ENCODE peak calls at places on chromosomes 12 and 14, in seven cellular contexts. J, G, K, N, E, O and A are unnamed samples.

GRCh38 chr12:2003676-2004112 is 563 bp downstream of the DCP1B start:
- DNase-seq in J (no peak), G (no peak), K (no peak), N (no peak), E (no peak), O (no peak), A (no peak)

GRCh38 chr14:97970222-97970621 is 1173.0 kb downstream of the VRK1 start:
- DNase-seq in J (no peak), G (no peak), K (no peak), N (no peak), E (no peak), O (no peak), A (no peak)

GRCh38 chr12:47551426-47551851 is 154.4 kb downstream of the RPAP3 start:
- DNase-seq in J (no peak), G (no peak), K (no peak), N (no peak), E (no peak), O (no peak), A (no peak)

GRCh38 chr14:44640416-44640815 is 133.3 kb upstream of the FSCB start:
- DNase-seq in J (no peak), G (no peak), K (no peak), N (no peak), E (no peak), O (no peak), A (no peak)

GRCh38 chr12:51827925-51828818 is 20.3 kb downstream of the FIGNL2 start:
- DNase-seq in J (peak; percentile 70), G (peak; percentile 68), K (no peak), N (no peak), E (no peak), O (no peak), A (no peak)

GRCh38 chr12:56282030-56282429 is 15.3 kb downstream of the COQ10A start:
- DNase-seq in J (no peak), G (no peak), K (no peak), N (no peak), E (no peak), O (no peak), A (no peak)

GRCh38 chr12:124328116-124328515 is 33.2 kb downstream of the RFLNA start:
- DNase-seq in J (peak; percentile 57), G (no peak), K (no peak), N (no peak), E (no peak), O (peak; percentile 43), A (no peak)

GRCh38 chr12:5773550-5773949 is 171.5 kb downstream of the ANO2 start:
- DNase-seq in J (no peak), G (no peak), K (no peak), N (no peak), E (no peak), O (no peak), A (no peak)

GRCh38 chr14:85276829-85277228 is 253.1 kb upstream of the FLRT2 start:
- DNase-seq in J (no peak), G (no peak), K (no peak), N (no peak), E (no peak), O (no peak), A (no peak)

GRCh38 chr12:14700935-14701334 is 4.5 kb upstream of the GUCY2C start:
- DNase-seq in J (no peak), G (no peak), K (no peak), N (no peak), E (no peak), O (no peak), A (no peak)

GRCh38 chr12:130990034-130990433 is 36.3 kb downstream of the ADGRD1 start:
- DNase-seq in J (no peak), G (no peak), K (no peak), N (no peak), E (no peak), O (no peak), A (no peak)

GRCh38 chr12:56082967-56083366 is 3.0 kb downstream of the ERBB3 start:
- DNase-seq in J (no peak), G (no peak), K (no peak), N (no peak), E (no peak), O (no peak), A (no peak)

GRCh38 chr12:50734409-50735263 is 29.3 kb upstream of the ATF1 start:
- DNase-seq in J (no peak), G (no peak), K (no peak), N (no peak), E (peak; percentile 6), O (no peak), A (no peak)

GRCh38 chr14:55581011-55581806 is 1.2 kb downstream of the KTN1 start:
- DNase-seq in J (peak; percentile 42), G (peak; percentile 44), K (no peak), N (peak; percentile 52), E (no peak), O (peak; percentile 88), A (peak; percentile 22)

GRCh38 chr14:51056431-51056830 is 38.5 kb downstream of the TRIM9 start:
- DNase-seq in J (no peak), G (no peak), K (no peak), N (no peak), E (no peak), O (no peak), A (no peak)

GRCh38 chr14:92039073-92039719 is 663 bp downstream of the TRIP11 start:
- DNase-seq in J (no peak), G (peak; percentile 26), K (no peak), N (no peak), E (peak; percentile 49), O (peak; percentile 61), A (no peak)

GRCh38 chr14:61930101-61930857 is 168.1 kb downstream of the SNAPC1 start:
- DNase-seq in J (no peak), G (no peak), K (no peak), N (no peak), E (no peak), O (no peak), A (no peak)

GRCh38 chr14:101001311-101002069 is 98.0 kb upstream of the RTL1 start:
- DNase-seq in J (no peak), G (no peak), K (no peak), N (no peak), E (no peak), O (no peak), A (no peak)

GRCh38 chr12:117134059-117134458 is 34.8 kb upstream of the TESC start:
- DNase-seq in J (no peak), G (no peak), K (no peak), N (no peak), E (no peak), O (no peak), A (no peak)

DNA sequence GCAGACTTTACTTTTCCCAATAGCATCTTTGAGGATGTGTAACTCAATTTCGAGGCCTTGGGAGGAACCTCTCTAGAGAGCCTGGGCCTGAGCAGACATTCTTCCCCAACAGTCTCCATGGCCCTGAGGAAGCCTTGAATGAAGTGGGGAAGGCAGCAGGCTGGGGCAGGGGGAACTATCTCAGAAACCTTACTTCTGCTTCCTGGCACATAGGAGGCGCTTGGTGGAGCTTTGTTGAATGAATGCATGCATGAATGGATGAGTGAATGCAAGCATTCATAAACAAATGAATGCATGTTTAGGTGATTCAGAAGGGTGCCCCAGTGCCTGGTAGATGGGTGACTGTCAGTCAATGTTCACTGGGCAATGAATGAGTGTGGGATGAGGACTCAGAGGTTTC is 58.3 kb downstream of the GALNT16 start:
- DNase-seq in J (no peak), G (no peak), K (no peak), N (no peak), E (no peak), O (no peak), A (no peak)
- H3K27ac ChIP-seq in J (no peak overlapping the region), G (no peak overlapping the region), K (no peak overlapping the region), N (peak overlapping the region; percentile 77), E (no peak overlapping the region), O (no peak overlapping the region), A (no peak overlapping the region)

DNA sequence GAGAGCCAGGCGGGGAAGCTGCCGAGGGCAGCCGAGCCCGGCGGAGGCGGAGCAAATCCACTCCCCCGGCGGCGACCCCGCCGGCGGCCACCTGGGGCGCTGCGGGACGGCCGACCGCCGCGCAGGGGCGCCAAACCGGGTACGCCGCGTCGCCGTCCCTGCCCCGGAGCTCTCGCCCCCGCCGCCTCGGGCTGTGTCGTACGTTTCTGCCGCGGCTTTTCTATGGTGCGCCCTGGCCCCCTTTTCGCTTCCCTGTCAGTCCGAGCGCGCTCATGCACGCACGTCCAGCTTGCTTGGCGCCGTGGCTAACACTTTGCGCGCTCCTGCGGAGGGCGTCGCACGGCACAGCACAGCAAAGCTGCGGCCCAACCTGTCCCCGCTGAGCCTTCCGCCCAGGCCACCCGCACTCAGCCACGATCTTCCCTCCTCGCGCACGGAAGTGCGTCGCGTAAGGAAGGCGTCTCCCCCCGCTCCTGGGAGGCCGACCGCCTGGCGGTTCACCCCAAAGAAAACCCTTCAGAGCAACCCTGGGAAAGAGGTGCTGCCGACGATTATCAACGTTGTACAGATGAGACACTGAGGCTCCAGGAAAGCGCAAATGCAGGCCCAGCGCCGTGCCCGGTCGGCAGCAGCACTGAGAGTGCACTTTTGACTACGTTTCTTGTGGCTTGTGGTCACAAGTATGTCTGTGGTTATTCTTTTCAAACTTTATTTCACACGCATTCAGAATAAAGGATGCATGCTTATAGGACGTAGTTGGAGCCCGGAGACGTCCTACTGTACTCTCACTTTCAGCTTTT is at the start of gene HECTD1:
- DNase-seq in J (peak; percentile 89), G (peak; percentile 93), K (peak; percentile 67), N (peak; percentile 73), E (peak; percentile 67), O (peak; percentile 98), A (peak; percentile 89)
- TF ChIP-seq POLR2A in J (no peak), G (peak; percentile 82), K (peak; percentile 95), N (peak; percentile 43), E (peak; percentile 81), O (no peak), A (peak; percentile 45)

DNA sequence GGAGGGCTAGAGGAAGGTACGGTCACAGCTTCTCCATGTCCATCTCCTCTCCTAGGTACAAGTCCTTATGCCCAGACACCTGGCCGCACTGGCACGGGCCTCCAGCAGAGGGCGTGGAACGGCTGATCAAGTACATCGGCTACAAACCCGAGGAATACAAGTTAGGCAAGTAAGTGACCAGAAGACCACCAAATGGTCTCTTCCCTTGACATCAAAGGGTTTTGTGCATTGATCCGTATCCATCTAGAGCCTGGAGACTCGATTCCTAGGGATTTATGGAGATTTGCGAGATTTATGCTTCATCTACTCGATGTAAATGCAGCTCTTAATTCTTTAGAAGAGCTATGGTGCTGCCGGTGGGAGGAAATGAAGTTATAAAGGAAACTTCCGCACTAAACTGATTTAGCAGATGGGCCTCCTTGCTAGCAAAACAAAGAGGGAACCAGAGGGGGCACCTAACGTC is 44.2 kb downstream of the KCTD10 start:
- DNase-seq in J (peak; percentile 87), G (peak; percentile 94), K (no peak), N (peak; percentile 89), E (peak; percentile 84), O (peak; percentile 97), A (peak; percentile 90)
- TF ChIP-seq POLR2AphosphoS5 in J (peak; percentile 39), G (no peak), K (no peak), N (no peak), E (no peak), O (no peak), A (peak; percentile 64)

DNA sequence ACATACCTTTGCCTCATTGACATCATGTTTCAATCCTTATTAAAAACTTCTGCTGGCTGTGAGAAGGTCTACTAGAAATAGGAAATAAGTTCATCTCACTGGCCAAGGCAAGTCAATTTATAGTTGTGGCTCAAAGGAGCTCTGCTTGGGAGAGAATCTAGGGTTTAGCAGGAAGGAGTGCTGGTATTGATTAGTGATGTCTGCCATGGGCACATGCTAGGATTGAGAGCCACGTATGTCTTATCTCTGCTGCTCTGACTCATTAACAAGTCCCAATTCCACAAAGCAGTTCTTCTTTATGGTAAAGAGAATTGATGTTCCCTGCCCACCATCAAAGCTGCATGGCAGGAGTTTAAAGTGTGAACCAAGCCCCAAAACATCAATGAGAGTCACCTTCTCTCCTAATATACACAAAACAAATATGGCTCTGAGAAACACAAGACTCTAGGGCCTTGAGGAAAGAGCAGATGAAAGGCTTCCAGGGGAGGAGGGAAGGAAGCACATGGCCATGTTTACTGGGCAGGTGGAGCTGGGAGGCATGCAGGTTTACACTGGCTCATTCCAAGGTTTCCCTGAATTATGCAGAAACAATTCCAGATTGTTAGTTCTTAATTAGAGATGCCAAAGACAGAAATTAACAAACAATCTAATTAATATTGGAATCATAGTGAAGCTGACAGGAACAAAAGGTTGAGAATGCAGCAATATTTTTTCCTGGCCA is 931.9 kb upstream of the TMEM132C start:
- DNase-seq in J (no peak), G (no peak), K (no peak), N (no peak), E (no peak), O (no peak), A (no peak)
- H3K27ac ChIP-seq in J (peak overlapping the region; percentile 47), G (no peak overlapping the region), K (no peak overlapping the region), N (no peak overlapping the region), E (no peak overlapping the region), O (no peak overlapping the region), A (no peak overlapping the region)